ENCODE peak calls at places on chromosomes 12 and 14, in five cellular contexts. One of them, this sample, is unnamed.

GRCh38 chr12:110993425-110993824 is 73.0 kb upstream of the MYL2 start:
- DNase-seq in A172: no peak
- DNase-seq in GM12865: peak
- DNase-seq in DMS153: no peak
- DNase-seq in midbrain: no peak
- DNase-seq in this sample: no peak

GRCh38 chr12:124490584-124491305 is 76.7 kb downstream of the NCOR2 start:
- DNase-seq in GM12865: no peak
- DNase-seq in midbrain: peak
- DNase-seq in DMS153: no peak
- DNase-seq in A172: no peak
- DNase-seq in this sample: no peak

GRCh38 chr12:8644345-8645248 is 18.0 kb downstream of the MFAP5 start:
- DNase-seq in midbrain: no peak
- DNase-seq in A172: no peak
- DNase-seq in GM12865: peak
- DNase-seq in DMS153: no peak
- DNase-seq in this sample: no peak

GRCh38 chr12:8781326-8781725 is 41.1 kb upstream of the A2ML1 start:
- DNase-seq in GM12865: no peak
- DNase-seq in midbrain: no peak
- DNase-seq in DMS153: no peak
- DNase-seq in A172: no peak
- DNase-seq in this sample: no peak

GRCh38 chr12:20150835-20151234 is 217.5 kb upstream of the PDE3A start:
- DNase-seq in DMS153: peak
- DNase-seq in A172: peak
- DNase-seq in GM12865: no peak
- DNase-seq in midbrain: no peak
- DNase-seq in this sample: peak

GRCh38 chr14:36955376-36955775 is 217.0 kb downstream of the SLC25A21 start:
- DNase-seq in GM12865: no peak
- DNase-seq in A172: no peak
- DNase-seq in DMS153: no peak
- DNase-seq in midbrain: no peak
- DNase-seq in this sample: no peak

GRCh38 chr12:122061253-122061652 is 17.3 kb upstream of the MLXIP start:
- DNase-seq in midbrain: no peak
- DNase-seq in DMS153: no peak
- DNase-seq in A172: no peak
- DNase-seq in GM12865: no peak
- DNase-seq in this sample: no peak

GRCh38 chr12:49636979-49637378 is 13.6 kb downstream of the PRPF40B start:
- DNase-seq in DMS153: peak
- DNase-seq in A172: peak
- DNase-seq in midbrain: peak
- DNase-seq in GM12865: peak
- DNase-seq in this sample: no peak

GRCh38 chr12:13227191-13227590 is 30.7 kb downstream of the EMP1 start:
- DNase-seq in GM12865: no peak
- DNase-seq in midbrain: no peak
- DNase-seq in A172: no peak
- DNase-seq in DMS153: no peak
- DNase-seq in this sample: no peak

GRCh38 chr12:128557231-128557630 is 266.5 kb downstream of the SLC15A4 start:
- DNase-seq in DMS153: no peak
- DNase-seq in GM12865: no peak
- DNase-seq in midbrain: no peak
- DNase-seq in A172: no peak
- DNase-seq in this sample: no peak

GRCh38 chr12:29799591-29799990 is 15.8 kb upstream of the TMTC1 start:
- DNase-seq in midbrain: no peak
- DNase-seq in A172: no peak
- DNase-seq in DMS153: no peak
- DNase-seq in GM12865: no peak
- DNase-seq in this sample: no peak

GRCh38 chr14:75877292-75877691 is 104.5 kb downstream of the TGFB3 start:
- DNase-seq in A172: peak
- DNase-seq in midbrain: no peak
- DNase-seq in DMS153: no peak
- DNase-seq in GM12865: no peak
- DNase-seq in this sample: no peak

GRCh38 chr12:120229071-120229582 is 28.2 kb upstream of the RPLP0 start:
- DNase-seq in midbrain: no peak
- DNase-seq in GM12865: no peak
- DNase-seq in A172: peak
- DNase-seq in DMS153: no peak
- DNase-seq in this sample: no peak

GRCh38 chr12:11813422-11813813 is 163.9 kb downstream of the ETV6 start:
- DNase-seq in DMS153: no peak
- DNase-seq in midbrain: no peak
- DNase-seq in A172: no peak
- DNase-seq in GM12865: no peak
- DNase-seq in this sample: no peak

GRCh38 chr14:82075566-82075965 is 541.9 kb upstream of the SEL1L start:
- DNase-seq in A172: peak
- DNase-seq in DMS153: no peak
- DNase-seq in midbrain: no peak
- DNase-seq in GM12865: peak
- DNase-seq in this sample: no peak

GRCh38 chr14:47674148-47674545 is 1.3 kb downstream of the MDGA2 start:
- DNase-seq in midbrain: peak
- DNase-seq in DMS153: no peak
- DNase-seq in GM12865: no peak
- DNase-seq in A172: no peak
- DNase-seq in this sample: peak

GRCh38 chr12:125393569-125393968 is 328.3 kb downstream of the AACS start:
- DNase-seq in DMS153: no peak
- DNase-seq in A172: no peak
- DNase-seq in midbrain: no peak
- DNase-seq in GM12865: no peak
- DNase-seq in this sample: no peak

GRCh38 chr14:35965425-35965824 is 139.3 kb downstream of the BRMS1L start:
- DNase-seq in DMS153: no peak
- DNase-seq in A172: no peak
- DNase-seq in GM12865: no peak
- DNase-seq in midbrain: peak
- DNase-seq in this sample: no peak

GRCh38 chr14:56131865-56132830 is 13.9 kb downstream of the PELI2 start:
- DNase-seq in A172: no peak
- DNase-seq in GM12865: no peak
- DNase-seq in DMS153: no peak
- DNase-seq in midbrain: no peak
- DNase-seq in this sample: no peak

GRCh38 chr12:71810905-71811304 is 28.7 kb upstream of the TBC1D15 start:
- DNase-seq in DMS153: no peak
- DNase-seq in GM12865: no peak
- DNase-seq in A172: no peak
- DNase-seq in midbrain: no peak
- DNase-seq in this sample: no peak

GRCh38 chr12:40241741-40242140 is 16.9 kb downstream of the LRRK2 start:
- DNase-seq in A172: no peak
- DNase-seq in midbrain: no peak
- DNase-seq in DMS153: no peak
- DNase-seq in GM12865: no peak
- DNase-seq in this sample: no peak

GRCh38 chr14:89417111-89417468 is at the start of gene FOXN3:
- DNase-seq in A172: peak
- DNase-seq in midbrain: peak
- DNase-seq in DMS153: peak
- DNase-seq in GM12865: peak
- DNase-seq in this sample: peak

GRCh38 chr14:101947904-101948665 is 16.3 kb upstream of the DYNC1H1 start:
- DNase-seq in midbrain: peak
- DNase-seq in GM12865: peak
- DNase-seq in DMS153: peak
- DNase-seq in A172: peak
- DNase-seq in this sample: peak

GRCh38 chr14:96038920-96039632 is at the start of gene C14orf132:
- DNase-seq in midbrain: peak
- DNase-seq in GM12865: peak
- DNase-seq in DMS153: peak
- DNase-seq in A172: peak
- DNase-seq in this sample: peak

GRCh38 chr14:24013654-24014514 is 25.2 kb downstream of the DHRS4L2 start:
- DNase-seq in DMS153: peak
- DNase-seq in A172: peak
- DNase-seq in midbrain: peak
- DNase-seq in GM12865: peak
- DNase-seq in this sample: peak

GRCh38 chr12:69254046-69254445 is 14.7 kb downstream of the CPSF6 start:
- DNase-seq in A172: peak
- DNase-seq in midbrain: peak
- DNase-seq in GM12865: peak
- DNase-seq in DMS153: no peak
- DNase-seq in this sample: no peak

GRCh38 chr12:5173511-5174011 is 129.9 kb downstream of the KCNA5 start:
- DNase-seq in midbrain: no peak
- DNase-seq in A172: peak
- DNase-seq in DMS153: no peak
- DNase-seq in GM12865: no peak
- DNase-seq in this sample: no peak